ENCODE peak calls at places on chromosomes 2 and 18, in six cellular contexts. O, L, F, B, H and D are unnamed samples.

GRCh38 chr2:121142452-121142851 is 142.6 kb downstream of the TFCP2L1 start:
- DNase-seq in O (no peak), L (no peak), F (no peak), B (no peak), H (no peak), D (no peak)

GRCh38 chr18:56003009-56003408 is 415.0 kb upstream of the TCF4 start:
- DNase-seq in O (no peak), L (no peak), F (no peak), B (no peak), H (no peak), D (no peak)

GRCh38 chr2:165743442-165743841 is 50.6 kb downstream of the GALNT3 start:
- DNase-seq in O (no peak), L (no peak), F (no peak), B (no peak), H (no peak), D (no peak)

GRCh38 chr2:203328735-203329549 is 748 bp downstream of the ABI2 start:
- DNase-seq in O (peak), L (no peak), F (peak), B (peak), H (peak), D (no peak)

GRCh38 chr18:69365658-69366057 is 35.0 kb upstream of the DOK6 start:
- DNase-seq in O (no peak), L (no peak), F (no peak), B (no peak), H (no peak), D (no peak)

GRCh38 chr2:219495531-219496122 is 3.1 kb upstream of the GMPPA start:
- DNase-seq in O (peak), L (no peak), F (no peak), B (peak), H (peak), D (peak)

GRCh38 chr2:2018713-2019410 is 274.5 kb upstream of the PXDN start:
- DNase-seq in O (no peak), L (no peak), F (no peak), B (no peak), H (peak), D (no peak)

GRCh38 chr2:21253311-21254027 is 129.7 kb downstream of the TDRD15 start:
- DNase-seq in O (no peak), L (no peak), F (no peak), B (no peak), H (no peak), D (no peak)

GRCh38 chr18:468841-469796 is 31.4 kb downstream of the COLEC12 start:
- DNase-seq in O (no peak), L (no peak), F (no peak), B (no peak), H (no peak), D (no peak)

GRCh38 chr2:234533631-234534030 is 36.8 kb upstream of the ARL4C start:
- DNase-seq in O (no peak), L (no peak), F (no peak), B (no peak), H (no peak), D (no peak)

GRCh38 chr2:223052710-223053261 is 796 bp downstream of the KCNE4 start:
- DNase-seq in O (no peak), L (no peak), F (no peak), B (no peak), H (no peak), D (no peak)

GRCh38 chr2:28810384-28811285 is at the start of gene SPDYA:
- DNase-seq in O (peak), L (peak), F (peak), B (peak), H (peak), D (no peak)

GRCh38 chr18:12783524-12783923 is 80.7 kb downstream of the PSMG2 start:
- DNase-seq in O (no peak), L (no peak), F (peak), B (no peak), H (no peak), D (no peak)

GRCh38 chr2:217797661-217798069 is 205.1 kb downstream of the TNS1 start:
- DNase-seq in O (no peak), L (no peak), F (peak), B (peak), H (no peak), D (no peak)

GRCh38 chr2:218959141-218959731 is at the start of gene CDK5R2:
- DNase-seq in O (peak), L (peak), F (peak), B (peak), H (peak), D (peak)

GRCh38 chr2:185628985-185629384 is 109.6 kb upstream of the FSIP2 start:
- DNase-seq in O (no peak), L (no peak), F (no peak), B (peak), H (no peak), D (peak)

GRCh38 chr18:5461056-5461455 is 82.7 kb downstream of the EPB41L3 start:
- DNase-seq in O (no peak), L (no peak), F (no peak), B (peak), H (no peak), D (no peak)

GRCh38 chr2:158745866-158746382 is 49.2 kb upstream of the DAPL1 start:
- DNase-seq in O (no peak), L (no peak), F (no peak), B (no peak), H (no peak), D (no peak)
- TF ChIP-seq CTCF in O (no peak), L (no peak), F (peak), B (peak), H (no peak), D (no peak)

DNA sequence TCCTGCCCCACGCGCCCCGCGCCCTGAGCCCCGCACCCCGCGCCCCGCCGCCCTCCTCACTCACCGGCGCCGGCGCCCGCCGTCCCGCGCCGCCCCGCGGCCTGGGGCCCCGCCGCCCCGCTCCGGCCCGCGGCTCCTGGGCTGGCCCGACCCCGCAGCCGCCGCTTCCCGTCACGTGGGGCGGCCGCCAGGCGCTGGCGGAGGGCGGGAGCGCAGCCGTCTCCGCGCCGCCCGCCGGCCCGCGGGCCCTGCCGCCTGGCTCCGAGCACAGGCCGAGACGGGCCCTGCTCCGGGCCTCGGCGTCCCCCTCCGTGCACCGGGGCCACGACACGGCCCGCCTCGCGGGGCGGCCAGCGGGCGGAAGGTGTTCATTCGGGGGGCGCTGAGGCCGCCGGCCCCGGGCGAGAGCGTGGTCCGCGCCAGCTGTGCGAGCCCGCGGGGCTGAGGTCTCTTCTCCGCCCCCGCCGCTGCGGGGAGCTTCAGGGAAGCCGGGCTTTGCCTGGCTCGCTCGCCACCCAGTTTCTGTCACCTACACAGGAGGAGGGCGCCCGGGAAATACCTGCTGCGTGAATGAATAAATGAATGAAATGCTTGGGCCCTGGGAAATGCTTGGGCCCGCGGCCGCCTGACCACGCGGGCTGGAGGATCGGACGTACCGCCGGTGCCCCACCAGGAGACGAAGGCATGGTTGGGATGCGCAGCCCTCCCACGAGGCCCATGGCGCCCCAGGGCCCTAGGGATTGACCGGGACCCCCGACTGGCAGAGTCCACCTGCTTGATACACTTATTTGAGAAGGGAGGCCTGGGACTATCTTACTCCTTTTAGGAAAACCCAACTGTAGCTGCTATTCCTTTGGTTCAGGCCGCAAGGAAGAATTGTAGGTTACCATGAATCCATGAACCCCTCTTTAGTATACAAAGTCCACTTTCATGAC is at the start of gene TGFBRAP1:
- DNase-seq in O (peak), L (no peak), F (peak), B (peak), H (no peak), D (no peak)
- H3K4me3 ChIP-seq in O (peak), L (peak), F (peak), B (peak), H (peak), D (peak)

DNA sequence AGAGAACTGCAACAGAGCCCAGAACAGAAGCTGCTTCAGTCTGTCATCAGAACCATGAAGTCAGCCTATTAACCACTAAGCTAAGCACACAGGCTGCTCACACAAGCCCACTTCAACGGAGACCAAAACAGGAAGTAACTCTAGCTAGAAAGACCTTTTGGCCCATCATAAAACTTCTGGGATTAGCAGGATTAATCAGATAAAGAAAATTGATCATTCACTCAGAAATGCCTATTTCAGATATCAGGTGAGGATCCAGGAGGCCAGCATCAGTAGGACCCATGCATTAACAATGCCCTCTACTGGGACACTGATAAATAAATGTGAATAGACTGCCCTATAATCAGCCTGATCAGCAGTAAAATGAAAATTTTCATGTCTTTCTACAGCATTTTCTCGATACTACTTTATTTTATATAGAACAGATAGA is 101.4 kb downstream of the WDPCP start:
- DNase-seq in O (no peak), L (no peak), F (no peak), B (peak), H (no peak), D (no peak)
- TF ChIP-seq CTCF in O (no peak), L (no peak), F (no peak), B (peak), H (no peak), D (no peak)

DNA sequence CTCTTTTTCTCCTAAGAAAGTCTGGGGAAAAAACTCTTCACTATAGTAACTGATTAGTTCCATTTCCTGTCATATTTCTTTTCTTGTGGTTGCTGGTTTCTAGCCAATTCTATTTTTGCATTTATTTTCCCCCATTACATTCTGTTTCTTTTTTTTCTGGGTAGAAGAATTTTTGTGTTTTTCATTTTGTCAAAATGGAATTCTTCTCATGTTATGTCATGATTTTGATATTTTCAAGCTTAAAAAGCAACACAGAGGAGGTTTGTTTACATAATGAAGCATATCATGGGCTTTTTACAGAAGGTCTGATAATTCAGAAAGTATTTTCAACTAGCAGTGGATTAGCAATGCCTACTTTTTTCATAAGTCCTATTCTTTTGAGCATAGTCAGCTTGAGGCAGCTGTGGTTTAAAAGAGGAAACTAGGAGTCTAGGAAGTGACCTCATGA is 102.0 kb downstream of the MAP2 start:
- DNase-seq in O (peak), L (no peak), F (no peak), B (peak), H (peak), D (no peak)
- H3K4me3 ChIP-seq in O (no peak), L (peak), F (no peak), B (no peak), H (no peak), D (no peak)

GRCh38 chr2:130985831-130986649 is 107.2 kb downstream of the FAM168B start:
- DNase-seq in O (no peak), L (no peak), F (no peak), B (no peak), H (no peak), D (no peak)
- TF ChIP-seq CTCF in O (no peak), L (no peak), F (no peak), B (no peak), H (no peak), D (no peak)

DNA sequence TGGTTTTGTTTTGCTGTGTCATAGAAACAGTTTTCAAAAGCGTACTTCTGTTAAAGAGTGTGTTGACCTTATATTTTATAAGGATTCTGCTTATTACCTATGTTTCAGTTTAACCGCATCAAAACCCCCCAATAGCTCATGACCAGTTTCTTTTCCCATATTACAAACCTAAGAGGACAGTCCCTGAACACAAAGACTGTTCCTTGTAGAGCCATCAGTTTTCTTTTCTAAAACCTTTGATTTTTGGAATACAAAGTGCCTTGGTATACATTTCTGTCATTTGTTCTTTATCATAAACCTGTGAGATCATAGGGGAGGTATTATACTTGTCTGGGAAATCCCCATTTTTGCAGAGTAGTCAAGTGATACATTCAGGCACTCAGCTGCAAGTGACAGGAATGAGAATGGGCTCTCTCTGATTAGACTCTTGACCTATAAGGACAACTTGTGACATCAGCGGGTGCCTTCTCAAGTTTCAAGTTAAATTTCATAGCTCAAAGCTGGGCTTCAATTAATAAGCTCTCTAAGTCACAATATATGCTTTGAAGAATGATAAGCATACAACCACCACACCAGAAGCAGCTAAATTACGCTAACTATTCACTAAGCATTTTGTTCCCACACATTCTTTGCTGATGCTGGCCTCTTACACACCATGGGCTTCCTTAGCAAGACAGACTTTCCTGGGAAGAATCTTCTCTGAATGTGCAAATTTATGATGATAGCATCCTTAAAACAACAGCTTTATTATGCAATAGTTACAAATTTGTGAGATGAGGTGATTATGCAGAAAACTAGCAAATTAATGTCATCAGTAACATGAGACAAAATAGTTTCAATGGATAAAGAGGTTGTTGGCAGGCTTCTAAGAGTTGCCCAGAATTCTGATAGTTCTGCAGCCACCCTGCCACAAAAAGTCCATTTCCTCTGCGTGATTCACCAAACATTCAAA is 97.5 kb upstream of the CD302 start:
- DNase-seq in O (no peak), L (no peak), F (no peak), B (no peak), H (peak), D (peak)
- H3K4me3 ChIP-seq in O (no peak), L (no peak), F (no peak), B (no peak), H (no peak), D (no peak)

GRCh38 chr2:42771546-42772153 is 7.7 kb upstream of the OXER1 start:
- DNase-seq in O (no peak), L (no peak), F (no peak), B (no peak), H (no peak), D (no peak)

GRCh38 chr2:42769583-42770287 is 5.8 kb upstream of the OXER1 start:
- DNase-seq in O (no peak), L (no peak), F (no peak), B (no peak), H (no peak), D (no peak)

GRCh38 chr2:42768706-42769256 is 4.8 kb upstream of the OXER1 start:
- DNase-seq in O (no peak), L (no peak), F (no peak), B (no peak), H (no peak), D (no peak)

GRCh38 chr2:42767899-42768705 is 4.2 kb upstream of the OXER1 start:
- DNase-seq in O (no peak), L (no peak), F (no peak), B (no peak), H (no peak), D (no peak)

GRCh38 chr2:42770288-42771131 is 6.6 kb upstream of the OXER1 start:
- DNase-seq in O (peak), L (no peak), F (no peak), B (peak), H (peak), D (no peak)
- TF ChIP-seq CTCF in O (peak), L (no peak), F (peak), B (peak), H (peak), D (peak)

DNA sequence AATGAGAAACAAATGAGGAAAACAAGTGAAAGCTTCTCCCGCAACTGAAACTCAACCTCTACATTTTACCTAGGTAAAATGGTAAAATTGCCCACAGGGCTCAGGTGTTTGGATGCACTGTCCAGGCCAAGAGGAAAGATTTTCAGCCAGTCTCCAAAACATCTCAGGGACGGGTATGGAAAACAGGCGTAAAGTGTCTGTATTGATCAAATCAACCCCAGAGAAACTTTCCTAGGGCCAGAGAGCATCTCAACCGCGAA is 361 bp upstream of the HAT1 start:
- DNase-seq in O (no peak), L (no peak), F (no peak), B (no peak), H (no peak), D (no peak)
- H3K4me3 ChIP-seq in O (peak), L (peak), F (peak), B (peak), H (peak), D (peak)

GRCh38 chr2:190781604-190782198 is 98.9 kb upstream of the GLS start:
- DNase-seq in O (peak), L (no peak), F (no peak), B (peak), H (peak), D (peak)
- TF ChIP-seq CTCF in O (peak), L (peak), F (peak), B (peak), H (peak), D (peak)

DNA sequence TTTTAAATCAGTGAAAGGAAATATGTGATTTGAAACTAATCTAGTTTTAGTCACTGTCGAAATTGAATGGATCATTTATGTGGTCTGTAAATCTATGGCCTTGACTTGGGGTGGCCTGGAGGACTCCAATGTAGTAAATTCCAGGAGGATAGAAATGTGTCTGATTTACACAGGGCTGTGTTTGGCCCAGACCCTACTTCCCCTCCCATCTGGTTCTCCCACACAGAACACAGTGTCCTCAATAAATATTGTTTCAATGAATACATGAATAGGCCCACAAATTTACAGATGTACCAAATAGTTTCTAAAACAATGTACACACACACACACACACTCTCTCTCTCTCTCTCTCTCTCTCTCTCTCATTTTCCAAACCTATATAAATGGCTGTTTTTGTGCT is 2.0 kb downstream of the CCDC68 start:
- DNase-seq in O (no peak), L (no peak), F (no peak), B (no peak), H (no peak), D (no peak)
- H3K4me3 ChIP-seq in O (no peak), L (no peak), F (no peak), B (no peak), H (no peak), D (no peak)